ENCODE peak calls at places on chromosome 17, in seven cellular contexts. N, W, J, C, A, K and V are unnamed samples.

GRCh38 chr17:4853195-4853762 is 20.1 kb downstream of the MINK1 start:
- DNase-seq in N (no peak), W (no peak), J (no peak), C (no peak), A (no peak), K (no peak), V (no peak)

GRCh38 chr17:55587608-55588139 is 76.4 kb upstream of the SMIM36 start:
- DNase-seq in N (no peak), W (no peak), J (peak; percentile 28), C (no peak), A (peak; percentile 79), K (peak; percentile 12), V (no peak)

GRCh38 chr17:67054011-67054591 is 9.7 kb downstream of the CACNG1 start:
- DNase-seq in N (no peak), W (no peak), J (no peak), C (no peak), A (no peak), K (no peak), V (no peak)

GRCh38 chr17:63826468-63827001 is 696 bp upstream of the PSMC5 start:
- DNase-seq in N (no peak), W (no peak), J (peak; percentile 49), C (no peak), A (no peak), K (peak; percentile 27), V (no peak)

GRCh38 chr17:17605747-17606083 is 14.2 kb upstream of the PEMT start:
- DNase-seq in N (no peak), W (no peak), J (no peak), C (no peak), A (peak; percentile 85), K (peak; percentile 74), V (no peak)

GRCh38 chr17:5078106-5079028 is at the start of gene ZFP3:
- DNase-seq in N (peak; percentile 45), W (peak; percentile 23), J (peak; percentile 82), C (peak; percentile 91), A (peak; percentile 72), K (peak; percentile 87), V (no peak)

GRCh38 chr17:45171338-45172231 is 9.9 kb downstream of the HEXIM2 start:
- DNase-seq in N (no peak), W (no peak), J (no peak), C (no peak), A (peak; percentile 20), K (no peak), V (no peak)

GRCh38 chr17:5898406-5898805 is 171.8 kb upstream of the WSCD1 start:
- DNase-seq in N (no peak), W (no peak), J (no peak), C (no peak), A (no peak), K (no peak), V (no peak)

GRCh38 chr17:1724351-1724868 is at the start of gene WDR81:
- DNase-seq in N (peak; percentile 84), W (peak; percentile 79), J (peak; percentile 80), C (peak; percentile 92), A (peak; percentile 83), K (peak; percentile 81), V (peak; percentile 20)

GRCh38 chr17:51537996-51538550 is 277.7 kb downstream of the UTP18 start:
- DNase-seq in N (no peak), W (no peak), J (no peak), C (no peak), A (no peak), K (no peak), V (no peak)

GRCh38 chr17:74380086-74380958 is 13.0 kb downstream of the GPR142 start:
- DNase-seq in N (no peak), W (no peak), J (no peak), C (no peak), A (no peak), K (no peak), V (no peak)

GRCh38 chr17:56723471-56723870 is 110.2 kb downstream of the C17orf67 start:
- DNase-seq in N (no peak), W (no peak), J (no peak), C (no peak), A (peak; percentile 7), K (no peak), V (no peak)

GRCh38 chr17:82648761-82649474 is 674 bp upstream of the WDR45B start:
- DNase-seq in N (peak; percentile 36), W (peak; percentile 39), J (no peak), C (peak; percentile 56), A (no peak), K (no peak), V (no peak)

GRCh38 chr17:72506773-72507172 is 386.0 kb downstream of the SOX9 start:
- DNase-seq in N (no peak), W (no peak), J (no peak), C (no peak), A (no peak), K (peak; percentile 85), V (no peak)

GRCh38 chr17:4008082-4008435 is 43.8 kb upstream of the ATP2A3 start:
- DNase-seq in N (no peak), W (no peak), J (no peak), C (no peak), A (no peak), K (no peak), V (no peak)

GRCh38 chr17:51435641-51436091 is 175.3 kb downstream of the UTP18 start:
- DNase-seq in N (no peak), W (peak; percentile 28), J (no peak), C (peak; percentile 46), A (no peak), K (no peak), V (no peak)

GRCh38 chr17:35449371-35449931 is 885 bp upstream of the SLFN13 start:
- DNase-seq in N (no peak), W (no peak), J (peak; percentile 21), C (no peak), A (no peak), K (peak; percentile 38), V (no peak)

GRCh38 chr17:57806083-57806830 is 43.6 kb downstream of the MRPS23 start:
- DNase-seq in N (no peak), W (no peak), J (no peak), C (no peak), A (no peak), K (no peak), V (no peak)

GRCh38 chr17:80474231-80474932 is 2.0 kb downstream of the NPTX1 start:
- DNase-seq in N (no peak), W (no peak), J (peak; percentile 46), C (peak; percentile 23), A (no peak), K (peak; percentile 33), V (no peak)